ENCODE peak calls at places on chromosomes 6 and 20, in five cellular contexts. B is H1, A is A549, N is stomach, O is tibial artery. H is an unnamed sample.

GRCh38 chr6:133467231-133467981 is 226.2 kb downstream of the EYA4 start:
- DNase-seq in B (no peak), N (no peak), A (no peak), O (no peak), H (no peak)

GRCh38 chr6:125363360-125364121 is 61.8 kb upstream of the HDDC2 start:
- DNase-seq in N (peak; percentile 27), A (no peak), B (peak; percentile 74), O (peak; percentile 95), H (no peak)

GRCh38 chr20:33908351-33908750 is 85.4 kb upstream of the RALY start:
- DNase-seq in B (no peak), O (peak; percentile 67), A (no peak), N (no peak), H (no peak)

GRCh38 chr20:49409302-49409969 is 73.0 kb downstream of the KCNB1 start:
- DNase-seq in A (no peak), O (no peak), N (no peak), B (no peak), H (no peak)

GRCh38 chr6:94464018-94464510 is 1044.7 kb upstream of the EPHA7 start:
- DNase-seq in B (no peak), N (no peak), A (no peak), O (no peak), H (no peak)

GRCh38 chr6:108622601-108623335 is 62.1 kb downstream of the FOXO3 start:
- DNase-seq in A (no peak), N (no peak), B (no peak), O (peak; percentile 82), H (peak; percentile 74)

GRCh38 chr20:36591854-36592641 is 13.5 kb upstream of the RAB5IF start:
- DNase-seq in O (no peak), B (no peak), A (no peak), N (no peak), H (no peak)

GRCh38 chr6:134005824-134006223 is 46.6 kb downstream of the SLC2A12 start:
- DNase-seq in A (no peak), B (no peak), O (no peak), N (no peak), H (no peak)

GRCh38 chr6:35722121-35722761 is 14.6 kb upstream of the ARMC12 start:
- DNase-seq in N (peak; percentile 82), O (peak; percentile 91), B (no peak), A (no peak), H (no peak)

GRCh38 chr6:70413829-70414494 is 654 bp downstream of the FAM135A start:
- DNase-seq in N (no peak), O (no peak), B (no peak), A (peak; percentile 9), H (no peak)

GRCh38 chr6:158756126-158756525 is 63.0 kb downstream of the EZR start:
- DNase-seq in B (no peak), O (no peak), A (no peak), N (peak; percentile 15), H (no peak)

GRCh38 chr6:34563513-34563870 is 7.4 kb upstream of the SPDEF start:
- DNase-seq in B (no peak), O (no peak), A (no peak), N (peak; percentile 42), H (no peak)

GRCh38 chr6:107228754-107229153 is 113.4 kb upstream of the BEND3 start:
- DNase-seq in N (no peak), A (no peak), B (no peak), O (no peak), H (no peak)

GRCh38 chr6:37565267-37566208 is 65.8 kb upstream of the CCDC167 start:
- DNase-seq in B (peak; percentile 83), N (no peak), A (no peak), O (no peak), H (no peak)

GRCh38 chr6:93624408-93624807 is 205.0 kb upstream of the EPHA7 start:
- DNase-seq in B (no peak), N (no peak), O (no peak), A (no peak), H (no peak)

GRCh38 chr6:41466437-41466990 is 79.7 kb upstream of the FOXP4 start:
- DNase-seq in B (no peak), O (no peak), A (no peak), N (no peak), H (no peak)

GRCh38 chr6:139568956-139569538 is 194.6 kb upstream of the CITED2 start:
- DNase-seq in N (no peak), B (no peak), A (no peak), O (no peak), H (peak; percentile 74)

GRCh38 chr6:170253226-170253909 is 37.5 kb downstream of the DLL1 start:
- DNase-seq in A (no peak), N (no peak), B (no peak), O (no peak), H (no peak)

GRCh38 chr20:37986873-37987601 is 46.2 kb downstream of the TTI1 start:
- DNase-seq in A (no peak), O (peak; percentile 92), B (no peak), N (peak; percentile 90), H (no peak)

GRCh38 chr6:41371992-41372525 is 36.7 kb downstream of the NCR2 start:
- DNase-seq in B (peak; percentile 54), O (no peak), N (peak; percentile 46), A (no peak), H (no peak)

GRCh38 chr6:24910331-24910849 is 25.4 kb downstream of the RIPOR2 start:
- DNase-seq in B (peak; percentile 73), A (no peak), N (no peak), O (no peak), H (no peak)

GRCh38 chr6:155227076-155227475 is 36.7 kb upstream of the CLDN20 start:
- DNase-seq in B (no peak), N (no peak), O (no peak), A (no peak), H (peak; percentile 78)
- H3K4me3 ChIP-seq in B (no peak overlapping the region), N (no peak overlapping the region), O (no peak overlapping the region), A (no peak overlapping the region), H (no peak overlapping the region)

GRCh38 chr6:5175195-5175594 is 85.6 kb downstream of the LYRM4 start:
- DNase-seq in O (no peak), N (no peak), A (no peak), B (peak; percentile 81), H (no peak)
- TF ChIP-seq CTCF in O (no peak), N (no peak), A (peak; percentile 13), B (peak; percentile 95), H (peak; percentile 26)

GRCh38 chr20:3202965-3203314 is 1.5 kb downstream of the DDRGK1 start:
- DNase-seq in A (no peak), O (no peak), N (no peak), B (no peak), H (no peak)
- H3K4me3 ChIP-seq in A (peak overlapping the region; percentile 86), O (peak overlapping the region; percentile 82), N (peak overlapping the region; percentile 80), B (peak overlapping the region; percentile 92), H (peak overlapping the region; percentile 73)

GRCh38 chr20:52312131-52312729 is 120.7 kb upstream of the ZFP64 start:
- DNase-seq in B (no peak), N (peak; percentile 35), O (no peak), A (peak; percentile 55), H (peak; percentile 42)
- TF ChIP-seq CTCF in B (peak; percentile 71), N (no peak), O (peak; percentile 39), A (peak; percentile 71), H (peak; percentile 79)

GRCh38 chr6:113672691-113673149 is 184.4 kb upstream of the MARCKS start:
- DNase-seq in B (no peak), O (peak; percentile 77), A (no peak), N (peak; percentile 45), H (no peak)
- H3K4me3 ChIP-seq in B (no peak overlapping the region), O (peak overlapping the region; percentile 48), A (no peak overlapping the region), N (peak overlapping the region; percentile 20), H (peak overlapping the region; percentile 14)

GRCh38 chr20:5551621-5552020 is 198.6 kb upstream of the SHLD1 start:
- DNase-seq in A (no peak), O (no peak), N (no peak), B (no peak), H (no peak)

GRCh38 chr20:5559937-5560336 is 190.3 kb upstream of the SHLD1 start:
- DNase-seq in N (no peak), B (no peak), A (no peak), O (no peak), H (no peak)

GRCh38 chr20:5553194-5553815 is 196.9 kb upstream of the SHLD1 start:
- DNase-seq in N (no peak), A (no peak), O (no peak), B (no peak), H (no peak)

GRCh38 chr20:5552154-5552553 is 198.0 kb upstream of the SHLD1 start:
- DNase-seq in O (no peak), A (no peak), N (no peak), B (no peak), H (no peak)

DNA sequence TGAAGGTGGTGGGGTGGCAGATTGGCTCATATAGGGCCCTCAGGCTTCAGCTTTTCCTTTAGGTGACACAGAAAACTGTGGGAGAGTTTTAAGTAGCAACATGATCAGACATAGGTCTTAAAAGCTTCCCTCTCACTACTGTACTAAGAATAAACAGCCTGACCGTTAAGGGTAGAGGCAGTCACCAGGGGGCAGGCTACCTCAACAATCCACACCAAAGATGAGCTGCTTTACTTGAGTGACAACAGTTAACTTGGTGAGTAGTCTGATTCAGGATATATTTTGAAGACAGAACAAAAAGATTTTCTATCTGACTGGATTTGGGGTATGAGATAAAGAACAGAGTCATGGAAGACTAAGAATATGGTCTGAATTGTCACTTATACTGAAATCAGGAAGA is 193.1 kb upstream of the SHLD1 start:
- DNase-seq in B (peak; percentile 75), A (peak; percentile 67), O (no peak), N (peak; percentile 54), H (peak; percentile 12)
- TF ChIP-seq CTCF in B (peak; percentile 76), A (peak; percentile 91), O (peak; percentile 26), N (no peak), H (peak; percentile 69)

GRCh38 chr6:27141472-27142015 is 106.0 kb upstream of the PRSS16 start:
- DNase-seq in N (no peak), A (no peak), B (no peak), O (no peak), H (no peak)

GRCh38 chr6:27138837-27139752 is 108.4 kb upstream of the PRSS16 start:
- DNase-seq in A (no peak), O (no peak), N (peak; percentile 55), B (peak; percentile 92), H (no peak)

GRCh38 chr6:27139753-27140522 is 107.6 kb upstream of the PRSS16 start:
- DNase-seq in N (no peak), O (no peak), A (no peak), B (peak; percentile 49), H (no peak)

GRCh38 chr6:27143474-27144026 is 104.0 kb upstream of the PRSS16 start:
- DNase-seq in O (no peak), B (no peak), A (no peak), N (no peak), H (no peak)

DNA sequence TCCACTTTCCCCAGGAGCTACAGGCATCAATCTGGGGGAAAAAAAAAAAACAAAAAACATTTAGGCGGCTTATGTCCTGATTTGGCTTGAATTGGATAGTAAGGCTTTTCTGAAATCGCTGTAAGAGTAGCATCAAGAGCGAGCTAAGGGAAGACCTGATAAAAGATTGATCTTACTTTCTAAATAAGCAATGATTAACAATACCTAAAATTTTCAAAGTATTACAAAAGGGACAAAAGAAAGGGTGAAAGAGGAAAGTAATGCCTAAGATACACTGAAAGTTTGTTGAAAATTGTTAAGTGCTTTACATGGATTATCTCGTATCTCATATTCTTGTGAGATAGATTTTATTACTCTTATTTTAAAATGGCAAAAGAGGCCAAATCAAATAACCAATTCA is 106.5 kb upstream of the PRSS16 start:
- DNase-seq in N (no peak), B (no peak), O (no peak), A (no peak), H (no peak)
- H3K4me3 ChIP-seq in N (no peak overlapping the region), B (peak overlapping the region; percentile 30), O (no peak overlapping the region), A (peak overlapping the region; percentile 32), H (peak overlapping the region; percentile 11)

H was measured in astrocyte of the cerebellum.